ENCODE peak calls at places on chromosomes 1 and 21, in five cellular contexts. Y is GM03348, M is RPMI7951, Q is epithelial cell of proximal tubule, K is activated B cell treated with CpG ODN at 0.5 μM for 24 hours. N is an unnamed sample.

GRCh38 chr1:9194024-9194423 is 40.5 kb upstream of the H6PD start:
- DNase-seq in K (no peak), Q (no peak), M (peak; percentile 54), Y (no peak), N (no peak)

GRCh38 chr1:209207126-209207700 is 376.3 kb upstream of the CAMK1G start:
- DNase-seq in Q (no peak), M (no peak), Y (peak; percentile 27), K (no peak), N (no peak)

GRCh38 chr1:171935664-171936063 is 94.4 kb downstream of the DNM3 start:
- DNase-seq in Q (peak; percentile 63), K (no peak), M (no peak), Y (no peak), N (no peak)

GRCh38 chr21:46320331-46320801 is 3.3 kb downstream of the C21orf58 start:
- DNase-seq in K (no peak), Y (no peak), M (no peak), Q (no peak), N (no peak)

GRCh38 chr1:54464477-54465146 is 58.4 kb upstream of the SSBP3 start:
- DNase-seq in M (no peak), K (peak; percentile 7), Y (no peak), Q (no peak), N (no peak)

GRCh38 chr1:78441921-78442320 is 48.9 kb upstream of the PTGFR start:
- DNase-seq in Q (peak; percentile 69), K (no peak), M (peak; percentile 84), Y (peak; percentile 53), N (no peak)

GRCh38 chr1:53392460-53392859 is 64.6 kb upstream of the LRP8 start:
- DNase-seq in K (no peak), Y (no peak), Q (no peak), M (no peak), N (no peak)

GRCh38 chr1:113904292-113904673 is 316 bp downstream of the AP4B1 start:
- DNase-seq in M (no peak), Y (no peak), Q (no peak), K (no peak), N (peak; percentile 50)

GRCh38 chr21:16534408-16535099 is 804.8 kb downstream of the USP25 start:
- DNase-seq in Q (peak; percentile 35), K (no peak), Y (peak; percentile 59), M (peak; percentile 16), N (peak; percentile 5)

GRCh38 chr1:63555480-63555879 is 32.2 kb downstream of the EFCAB7 start:
- DNase-seq in M (no peak), Y (no peak), Q (no peak), K (no peak), N (peak; percentile 2)

GRCh38 chr1:240295811-240296210 is 204.1 kb downstream of the FMN2 start:
- DNase-seq in K (no peak), M (no peak), Y (no peak), Q (no peak), N (no peak)

GRCh38 chr1:231206856-231207255 is 34.2 kb upstream of the GNPAT start:
- DNase-seq in K (no peak), Q (no peak), Y (no peak), M (peak; percentile 34), N (no peak)

GRCh38 chr1:202170726-202171125 is 10.3 kb upstream of the PTPN7 start:
- DNase-seq in Y (no peak), M (no peak), Q (no peak), K (no peak), N (no peak)

GRCh38 chr1:55050283-55050682 is 10.9 kb downstream of the PCSK9 start:
- DNase-seq in Y (peak; percentile 77), M (peak; percentile 44), Q (no peak), K (no peak), N (peak; percentile 55)

GRCh38 chr1:10324627-10325026 is 74.2 kb upstream of the PGD start:
- DNase-seq in Q (no peak), K (no peak), M (no peak), Y (no peak), N (no peak)

N was measured in hepatic stellate cell.